ENCODE peak calls at places on chromosomes 12 and 14, in nine cellular contexts. D is cardiac fibroblast, K is HepG2, T is GM06990, B is NB4, S is mucosa of descending colon, Y is hepatocyte, P is mammary epithelial cell, E is tibial artery. Z is an unnamed sample.

GRCh38 chr12:90801776-90802175 is 153.2 kb downstream of the CCER1 start:
- DNase-seq in D (peak; percentile 1), K (no peak), T (no peak), B (no peak), S (no peak), Y (no peak), P (peak; percentile 54), E (no peak), Z (no peak)

GRCh38 chr14:38208825-38209562 is 1.3 kb downstream of the SSTR1 start:
- DNase-seq in D (peak; percentile 72), K (peak; percentile 33), T (no peak), B (no peak), S (peak; percentile 87), Y (peak; percentile 84), P (no peak), E (no peak), Z (no peak)

GRCh38 chr12:123058980-123059379 is 78.5 kb downstream of the ARL6IP4 start:
- DNase-seq in D (no peak), K (no peak), T (no peak), B (no peak), S (no peak), Y (no peak), P (no peak), E (no peak), Z (no peak)

GRCh38 chr12:2453076-2453806 is 341.5 kb upstream of the FKBP4 start:
- DNase-seq in D (no peak), K (no peak), T (no peak), B (no peak), S (no peak), Y (no peak), P (no peak), E (no peak), Z (no peak)

GRCh38 chr14:38103542-38104225 is 104.0 kb upstream of the SSTR1 start:
- DNase-seq in D (no peak), K (no peak), T (no peak), B (no peak), S (no peak), Y (no peak), P (no peak), E (no peak), Z (no peak)

GRCh38 chr12:49964849-49965624 is 3.4 kb downstream of the AQP5 start:
- DNase-seq in D (no peak), K (no peak), T (no peak), B (no peak), S (no peak), Y (no peak), P (no peak), E (no peak), Z (no peak)

GRCh38 chr14:23414254-23414653 is 6.2 kb upstream of the MYH6 start:
- DNase-seq in D (no peak), K (no peak), T (no peak), B (no peak), S (no peak), Y (no peak), P (no peak), E (no peak), Z (no peak)

GRCh38 chr12:54420766-54421144 is 1.7 kb upstream of the ITGA5 start:
- DNase-seq in D (no peak), K (no peak), T (no peak), B (peak; percentile 81), S (no peak), Y (no peak), P (no peak), E (peak; percentile 85), Z (no peak)

GRCh38 chr12:32290411-32290810 is 108.9 kb upstream of the FGD4 start:
- DNase-seq in D (peak; percentile 20), K (no peak), T (no peak), B (no peak), S (no peak), Y (no peak), P (peak; percentile 26), E (no peak), Z (no peak)

GRCh38 chr14:76953196-76953945 is 75.1 kb downstream of the IRF2BPL start:
- DNase-seq in D (peak; percentile 78), K (peak; percentile 45), T (peak; percentile 55), B (peak; percentile 61), S (peak; percentile 77), Y (peak; percentile 76), P (peak; percentile 85), E (peak; percentile 89), Z (no peak)

GRCh38 chr14:89252887-89253532 is 164.0 kb downstream of the FOXN3 start:
- DNase-seq in D (peak; percentile 19), K (no peak), T (no peak), B (peak; percentile 39), S (no peak), Y (no peak), P (no peak), E (peak; percentile 79), Z (no peak)

GRCh38 chr12:30599631-30600030 is 96.0 kb downstream of the IPO8 start:
- DNase-seq in D (peak; percentile 11), K (peak; percentile 97), T (no peak), B (no peak), S (no peak), Y (peak; percentile 29), P (no peak), E (no peak), Z (no peak)

GRCh38 chr12:18589316-18589715 is 148.5 kb downstream of the PLCZ1 start:
- DNase-seq in D (peak; percentile 36), K (no peak), T (no peak), B (no peak), S (no peak), Y (no peak), P (no peak), E (no peak), Z (no peak)

GRCh38 chr14:61525293-61526011 is 169.9 kb upstream of the HIF1A start:
- DNase-seq in D (peak; percentile 82), K (no peak), T (peak; percentile 38), B (peak; percentile 73), S (no peak), Y (peak; percentile 58), P (peak; percentile 100), E (peak; percentile 92), Z (peak; percentile 59)

GRCh38 chr14:50353126-50353525 is 41.0 kb downstream of the DMAC2L start:
- DNase-seq in D (no peak), K (no peak), T (no peak), B (no peak), S (no peak), Y (no peak), P (no peak), E (no peak), Z (no peak)

GRCh38 chr12:107320929-107321618 is 227.7 kb upstream of the CRY1 start:
- DNase-seq in D (no peak), K (no peak), T (no peak), B (peak; percentile 85), S (peak; percentile 43), Y (peak; percentile 53), P (peak; percentile 84), E (no peak), Z (no peak)

GRCh38 chr14:24231263-24232120 is 675 bp downstream of the NEDD8 start:
- DNase-seq in D (no peak), K (peak; percentile 40), T (no peak), B (peak; percentile 30), S (no peak), Y (no peak), P (peak; percentile 44), E (peak; percentile 64), Z (no peak)

GRCh38 chr12:46473634-46474201 is 101.1 kb upstream of the SLC38A2 start:
- DNase-seq in D (peak; percentile 97), K (peak; percentile 95), T (peak; percentile 35), B (peak; percentile 89), S (peak; percentile 58), Y (peak; percentile 80), P (peak; percentile 83), E (peak; percentile 86), Z (no peak)

GRCh38 chr12:92987846-92988621 is 58.9 kb upstream of the EEA1 start:
- DNase-seq in D (no peak), K (peak; percentile 45), T (peak; percentile 84), B (peak; percentile 73), S (peak; percentile 46), Y (no peak), P (no peak), E (peak; percentile 65), Z (peak; percentile 98)

GRCh38 chr14:73741386-73741875 is 27.2 kb upstream of the PNMA1 start:
- DNase-seq in D (peak; percentile 78), K (peak; percentile 61), T (no peak), B (peak; percentile 98), S (peak; percentile 89), Y (peak; percentile 83), P (peak; percentile 72), E (peak; percentile 88), Z (no peak)

GRCh38 chr12:3170423-3171194 is 93.4 kb downstream of the TSPAN9 start:
- DNase-seq in D (peak; percentile 81), K (no peak), T (no peak), B (peak; percentile 4), S (no peak), Y (peak; percentile 66), P (peak; percentile 80), E (no peak), Z (no peak)

GRCh38 chr12:132158677-132159554 is 14.7 kb downstream of the NOC4L start:
- DNase-seq in D (no peak), K (no peak), T (no peak), B (no peak), S (peak; percentile 31), Y (no peak), P (peak; percentile 75), E (no peak), Z (no peak)

GRCh38 chr14:68208218-68208617 is 388.6 kb downstream of the RAD51B start:
- DNase-seq in D (peak; percentile 46), K (no peak), T (no peak), B (no peak), S (no peak), Y (no peak), P (no peak), E (no peak), Z (no peak)
- H3K4me3 ChIP-seq in D (no peak overlapping the region), K (no peak overlapping the region), T (no peak overlapping the region), B (no peak overlapping the region), S (no peak overlapping the region), Y (no peak overlapping the region), P (no peak overlapping the region), E (no peak overlapping the region), Z (no peak overlapping the region)

GRCh38 chr12:44873898-44874297 is 2.2 kb downstream of the NELL2 start:
- DNase-seq in D (peak; percentile 12), K (no peak), T (no peak), B (peak; percentile 9), S (no peak), Y (peak; percentile 18), P (no peak), E (no peak), Z (no peak)
- TF ChIP-seq CTCF in D (no peak), K (no peak), T (peak; percentile 12), B (no peak), S (no peak), Y (peak; percentile 58), P (peak; percentile 35), E (no peak), Z (no peak)

DNA sequence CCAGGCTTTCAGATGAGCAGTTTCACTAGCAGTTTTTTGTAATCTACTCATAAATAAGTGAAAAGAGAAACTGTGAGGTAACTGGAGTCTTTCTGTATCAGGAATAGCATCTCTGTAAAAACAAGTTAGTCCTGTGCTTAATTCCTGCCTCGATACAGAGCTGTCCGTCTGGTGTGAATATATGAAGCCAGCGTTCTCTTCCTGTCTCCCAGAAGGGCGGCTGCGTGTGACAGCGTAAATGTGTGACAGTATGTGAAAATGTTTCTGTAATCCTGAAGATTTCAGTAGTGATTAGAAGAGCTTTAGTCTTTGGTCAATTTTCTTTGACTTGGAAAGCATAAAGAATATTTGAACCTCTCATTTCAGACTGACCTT is 150.3 kb downstream of the FBXL14 start:
- DNase-seq in D (no peak), K (no peak), T (no peak), B (no peak), S (no peak), Y (no peak), P (no peak), E (no peak), Z (no peak)
- H3K4me3 ChIP-seq in D (no peak overlapping the region), K (no peak overlapping the region), T (no peak overlapping the region), B (no peak overlapping the region), S (no peak overlapping the region), Y (no peak overlapping the region), P (peak overlapping the region; percentile 16), E (peak overlapping the region; percentile 44), Z (no peak overlapping the region)

GRCh38 chr12:52020539-52021336 is 14.0 kb downstream of the TAMALIN start:
- DNase-seq in D (peak; percentile 70), K (peak; percentile 48), T (no peak), B (peak; percentile 87), S (peak; percentile 61), Y (peak; percentile 80), P (no peak), E (no peak), Z (no peak)
- TF ChIP-seq CTCF in D (peak; percentile 79), K (peak; percentile 91), T (peak; percentile 83), B (peak; percentile 93), S (peak; percentile 15), Y (peak; percentile 67), P (peak; percentile 69), E (peak; percentile 48), Z (peak; percentile 86)

Z was measured in GM12864.